ENCODE peak calls at places on chromosomes 13 and 19, in four cellular contexts. N, P, R and A are unnamed samples.

GRCh38 chr19:48833977-48834376 is 2.3 kb downstream of the HSD17B14 start:
- DNase-seq in N (no peak), P (no peak), R (no peak), A (no peak)

GRCh38 chr19:10126213-10126639 is 6.5 kb upstream of the EIF3G start:
- DNase-seq in N (no peak), P (no peak), R (no peak), A (no peak)

GRCh38 chr13:113939905-113940339 is 34.0 kb downstream of the C13orf46 start:
- DNase-seq in N (no peak), P (no peak), R (no peak), A (no peak)

GRCh38 chr13:98741741-98742435 is 10.6 kb downstream of the SLC15A1 start:
- DNase-seq in N (peak; percentile 14), P (no peak), R (no peak), A (no peak)

GRCh38 chr13:106357198-106357597 is 178.3 kb downstream of the EFNB2 start:
- DNase-seq in N (peak; percentile 54), P (no peak), R (no peak), A (no peak)

GRCh38 chr13:20567881-20568528 is 1.0 kb downstream of the IFT88 start:
- DNase-seq in N (peak; percentile 8), P (no peak), R (no peak), A (no peak)

GRCh38 chr13:107842562-107843180 is 372.7 kb downstream of the LIG4 start:
- DNase-seq in N (no peak), P (no peak), R (no peak), A (no peak)

GRCh38 chr19:45137179-45137761 is 23.5 kb downstream of the NKPD1 start:
- DNase-seq in N (no peak), P (peak; percentile 42), R (no peak), A (no peak)

GRCh38 chr13:40599722-40600121 is 66.7 kb downstream of the FOXO1 start:
- DNase-seq in N (no peak), P (no peak), R (no peak), A (no peak)

GRCh38 chr13:20843177-20843576 is 59.4 kb downstream of the XPO4 start:
- DNase-seq in N (no peak), P (no peak), R (no peak), A (no peak)

GRCh38 chr19:53903055-53903680 is 5.9 kb upstream of the CACNG7 start:
- DNase-seq in N (peak; percentile 43), P (no peak), R (peak; percentile 8), A (no peak)